ENCODE peak calls at places on chromosomes 6 and 20, in five cellular contexts. F is H9, J is MM.1S, V is psoas muscle, K is trophoblast cell. B is an unnamed sample. For H3K4me1 and H3K27me3, the result is how much of the 10 kb centered on the place peaks cover.

GRCh38 chr6:152186840-152187239 is 379.4 kb downstream of the ESR1 start:
- DNase-seq in F (no peak), J (no peak), V (no peak), K (no peak), B (no peak)

GRCh38 chr6:36333889-36334288 is 2.8 kb downstream of the BNIP5 start:
- DNase-seq in F (no peak), J (no peak), V (no peak), K (no peak), B (no peak)

GRCh38 chr6:125129354-125129753 is 24.2 kb upstream of the TPD52L1 start:
- DNase-seq in F (no peak), J (no peak), V (no peak), K (no peak), B (no peak)

GRCh38 chr6:8536122-8536521 is 100.8 kb upstream of the SLC35B3 start:
- DNase-seq in F (no peak), J (no peak), V (no peak), K (no peak), B (no peak)

GRCh38 chr6:19806971-19807396 is 30.2 kb upstream of the ID4 start:
- DNase-seq in F (no peak), J (no peak), V (no peak), K (no peak), B (no peak)

GRCh38 chr20:50996901-50997830 is 25.7 kb downstream of the KCNG1 start:
- DNase-seq in F (no peak), J (no peak), V (no peak), K (no peak), B (no peak)

GRCh38 chr6:127457444-127458064 is 1.6 kb downstream of the KIAA0408 start:
- DNase-seq in F (no peak), J (no peak), V (no peak), K (peak), B (no peak)

GRCh38 chr20:40639956-40640355 is 49.1 kb downstream of the MAFB start:
- DNase-seq in F (no peak), J (no peak), V (no peak), K (no peak), B (no peak)

GRCh38 chr6:140708386-140708785 is 1333.9 kb upstream of the CITED2 start:
- DNase-seq in F (no peak), J (no peak), V (no peak), K (no peak), B (no peak)

GRCh38 chr6:119544325-119545150 is 195.0 kb upstream of the MAN1A1 start:
- DNase-seq in F (no peak), J (no peak), V (no peak), K (no peak), B (no peak)

GRCh38 chr6:21937466-21937865 is 343.9 kb downstream of the SOX4 start:
- DNase-seq in F (peak), J (no peak), V (no peak), K (no peak), B (no peak)

GRCh38 chr6:15901141-15902115 is 227.5 kb upstream of the MYLIP start:
- DNase-seq in F (no peak), J (peak), V (no peak), K (peak), B (no peak)

GRCh38 chr6:32819729-32820128 is 2.9 kb upstream of the HLA-DOB start:
- DNase-seq in F (no peak), J (no peak), V (no peak), K (peak), B (no peak)

GRCh38 chr6:68307301-68307700 is 327.8 kb upstream of the ADGRB3 start:
- DNase-seq in F (no peak), J (no peak), V (no peak), K (no peak), B (no peak)

GRCh38 chr6:14200047-14200446 is 82.5 kb downstream of the CD83 start:
- DNase-seq in F (no peak), J (no peak), V (no peak), K (no peak), B (no peak)

GRCh38 chr6:145736854-145737181 is 1.5 kb upstream of the EPM2A start:
- DNase-seq in F (no peak), J (no peak), V (no peak), K (no peak), B (no peak)

GRCh38 chr6:113457156-113457555 is 400.0 kb upstream of the MARCKS start:
- DNase-seq in F (no peak), J (no peak), V (no peak), K (peak), B (no peak)

GRCh38 chr6:156600678-156601077 is 176.5 kb upstream of the ARID1B start:
- DNase-seq in F (no peak), J (no peak), V (no peak), K (no peak), B (no peak)

GRCh38 chr20:9981834-9982233 is 53.0 kb upstream of the ANKEF1 start:
- DNase-seq in F (no peak), J (no peak), V (no peak), K (no peak), B (no peak)

DNA sequence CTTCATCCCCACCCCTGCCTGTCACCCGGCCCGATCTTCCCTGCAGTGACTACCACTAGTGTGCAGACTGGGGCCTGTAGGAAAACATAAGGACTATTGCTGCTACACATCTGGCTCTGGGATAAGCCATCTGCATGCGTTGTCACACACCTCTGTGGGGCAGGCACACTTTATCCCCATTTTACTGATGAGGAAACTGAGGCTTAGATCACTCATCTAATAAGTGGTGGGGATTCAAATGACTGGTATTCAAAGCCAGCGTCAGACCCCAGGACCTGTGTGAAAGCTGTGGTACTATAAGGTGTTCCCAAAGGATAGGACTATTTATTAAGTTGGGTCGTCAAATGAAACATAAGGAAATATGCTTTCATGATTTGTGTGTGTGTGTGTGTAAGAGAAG is 148.9 kb upstream of the RNF24 start:
- DNase-seq in F (no peak), J (no peak), V (no peak), K (no peak), B (no peak)
- H3K4me1 ChIP-seq in F (under half), J (under half), V (under half), K (under half), B (under half)

GRCh38 chr20:1267161-1267560 is 1.1 kb downstream of the SNPH start:
- DNase-seq in F (no peak), J (no peak), V (no peak), K (no peak), B (no peak)
- H3K27me3 ChIP-seq in F (under half), J (under half), V (under half), K (under half), B (under half)

DNA sequence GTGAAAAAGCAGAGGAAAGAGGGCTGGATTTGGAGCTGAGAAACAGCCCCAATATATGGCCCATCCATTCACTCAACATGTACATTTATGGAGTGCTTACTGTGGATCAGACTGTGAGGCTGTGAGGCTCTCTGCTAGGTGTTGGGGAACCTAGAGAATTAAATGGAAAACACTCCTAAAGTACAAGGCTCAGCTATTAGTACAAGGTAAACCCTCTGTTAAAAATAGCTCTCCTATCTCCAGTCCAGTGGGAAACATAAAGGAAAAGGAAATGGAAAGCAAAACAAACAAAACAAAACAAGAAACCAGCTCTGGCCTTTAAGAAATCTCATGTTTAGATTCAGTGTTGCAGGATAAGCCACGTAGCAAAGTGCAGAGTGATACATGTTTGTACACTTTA is 35.0 kb downstream of the LY86 start:
- DNase-seq in F (no peak), J (no peak), V (no peak), K (no peak), B (no peak)
- H3K27ac ChIP-seq in F (no peak), J (no peak), V (no peak), K (no peak), B (no peak)

GRCh38 chr20:62361799-62362589 is 5.1 kb downstream of the LAMA5 start:
- DNase-seq in F (peak), J (no peak), V (peak), K (peak), B (no peak)

GRCh38 chr20:62362590-62362940 is 4.5 kb downstream of the LAMA5 start:
- DNase-seq in F (peak), J (no peak), V (no peak), K (no peak), B (no peak)

GRCh38 chr20:62362991-62363919 is 3.9 kb downstream of the LAMA5 start:
- DNase-seq in F (peak), J (no peak), V (peak), K (no peak), B (no peak)

GRCh38 chr20:62359491-62360121 is 7.5 kb downstream of the LAMA5 start:
- DNase-seq in F (peak), J (no peak), V (peak), K (peak), B (no peak)

DNA sequence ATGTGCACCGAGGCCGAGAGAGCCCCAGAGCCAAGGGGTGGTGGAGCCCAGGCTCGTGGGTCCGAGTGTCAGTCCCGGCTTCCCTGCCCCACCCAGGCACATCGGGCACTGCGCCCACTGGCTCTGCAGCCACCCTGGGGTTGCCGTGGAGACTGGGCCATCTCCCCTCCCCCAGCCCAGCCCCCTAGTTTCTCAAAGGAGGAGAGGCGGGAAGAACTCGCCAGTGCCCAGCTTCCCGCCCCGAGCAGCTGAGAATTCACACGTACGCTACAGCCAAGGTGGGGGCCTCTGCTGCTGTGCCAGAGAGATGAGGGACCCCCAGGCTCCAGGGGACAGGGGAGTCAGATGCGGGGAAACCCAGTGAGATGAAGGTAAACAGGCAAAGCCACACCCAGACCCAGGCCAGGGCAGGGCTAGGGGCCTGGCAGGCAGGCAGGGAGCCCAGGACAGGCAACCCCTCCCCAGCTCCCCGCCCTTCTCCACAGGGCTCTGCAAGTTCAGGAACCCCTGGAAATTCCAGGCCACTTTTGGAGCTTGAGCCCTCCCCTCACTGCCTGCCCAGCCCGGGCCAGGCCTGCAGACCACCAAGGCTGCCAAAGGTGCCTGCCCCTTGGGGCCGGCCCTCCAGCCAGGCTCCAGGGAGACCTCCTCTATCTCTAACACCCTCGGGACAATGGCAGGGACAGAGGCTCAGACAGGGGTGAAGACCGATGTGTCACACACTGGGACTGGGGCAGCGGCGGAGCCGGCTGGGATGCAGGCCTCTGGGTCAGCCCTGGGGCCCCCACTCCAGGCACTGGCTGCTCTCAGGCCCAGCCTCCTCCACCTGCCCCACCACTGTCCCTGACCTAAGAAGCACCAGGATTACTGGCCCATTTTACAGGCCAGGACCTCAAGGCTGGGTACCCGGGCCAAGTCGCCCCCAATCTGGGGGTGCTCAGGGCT is 6.0 kb downstream of the LAMA5 start:
- DNase-seq in F (peak), J (no peak), V (peak), K (peak), B (no peak)
- H3K4me1 ChIP-seq in F (under half), J (under half), V (half or more), K (under half), B (under half)

GRCh38 chr6:87945966-87946365 is 101.7 kb upstream of the SPACA1 start:
- DNase-seq in F (no peak), J (no peak), V (no peak), K (no peak), B (no peak)
- H3K27me3 ChIP-seq in F (under half), J (under half), V (under half), K (under half), B (under half)

GRCh38 chr6:163970846-163971564 is 556.5 kb downstream of the QKI start:
- DNase-seq in F (no peak), J (no peak), V (no peak), K (peak), B (no peak)

GRCh38 chr6:163964778-163965177 is 550.3 kb downstream of the QKI start:
- DNase-seq in F (no peak), J (no peak), V (peak), K (no peak), B (no peak)

GRCh38 chr6:163962627-163963117 is 548.2 kb downstream of the QKI start:
- DNase-seq in F (no peak), J (no peak), V (peak), K (no peak), B (no peak)

GRCh38 chr6:163963205-163964120 is 548.9 kb downstream of the QKI start:
- DNase-seq in F (no peak), J (no peak), V (peak), K (no peak), B (no peak)

DNA sequence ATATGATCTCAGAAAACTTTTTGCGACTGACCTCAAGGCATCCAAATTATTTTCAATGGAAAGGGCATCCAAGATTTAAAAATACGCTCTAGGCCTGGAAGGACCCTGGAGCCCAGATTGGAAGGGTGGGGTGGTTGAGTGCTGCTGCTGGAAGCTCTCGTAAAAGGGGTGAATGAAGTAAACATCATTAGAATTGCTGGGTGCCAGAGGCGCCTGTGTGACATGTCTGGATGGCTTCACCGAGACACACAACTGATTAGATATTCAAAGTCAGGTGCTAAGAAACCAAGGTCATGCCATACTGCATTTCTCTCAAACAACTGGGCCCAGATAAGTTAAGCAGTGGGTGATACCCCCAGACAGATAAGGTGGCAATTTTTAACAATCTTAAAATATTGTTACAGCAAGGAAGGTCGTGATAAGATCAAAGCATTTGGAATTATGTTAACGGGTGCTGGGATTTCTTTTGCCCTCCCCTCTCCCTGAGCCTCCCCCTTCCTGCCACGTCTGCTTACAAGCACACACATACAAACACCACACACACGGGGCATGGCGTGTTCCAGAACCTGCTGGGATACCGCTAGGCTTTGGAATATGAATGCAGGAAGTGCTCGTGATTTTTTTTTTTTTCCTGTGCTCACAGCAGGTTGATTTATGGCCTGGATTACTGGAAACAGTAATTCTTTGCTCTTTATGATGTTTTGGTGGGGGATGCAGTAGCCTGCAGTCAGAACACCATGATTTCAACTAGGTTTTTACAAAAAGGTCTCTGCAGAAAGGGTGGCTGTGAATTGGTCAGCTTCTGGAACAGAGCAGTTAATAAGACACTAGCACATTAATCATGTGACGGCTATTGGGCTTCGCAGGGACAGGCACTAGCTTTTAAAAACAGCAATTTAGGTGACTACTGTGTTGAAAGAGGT is 551.2 kb downstream of the QKI start:
- DNase-seq in F (no peak), J (no peak), V (peak), K (no peak), B (no peak)
- H3K27ac ChIP-seq in F (no peak), J (no peak), V (peak), K (no peak), B (no peak)

DNA sequence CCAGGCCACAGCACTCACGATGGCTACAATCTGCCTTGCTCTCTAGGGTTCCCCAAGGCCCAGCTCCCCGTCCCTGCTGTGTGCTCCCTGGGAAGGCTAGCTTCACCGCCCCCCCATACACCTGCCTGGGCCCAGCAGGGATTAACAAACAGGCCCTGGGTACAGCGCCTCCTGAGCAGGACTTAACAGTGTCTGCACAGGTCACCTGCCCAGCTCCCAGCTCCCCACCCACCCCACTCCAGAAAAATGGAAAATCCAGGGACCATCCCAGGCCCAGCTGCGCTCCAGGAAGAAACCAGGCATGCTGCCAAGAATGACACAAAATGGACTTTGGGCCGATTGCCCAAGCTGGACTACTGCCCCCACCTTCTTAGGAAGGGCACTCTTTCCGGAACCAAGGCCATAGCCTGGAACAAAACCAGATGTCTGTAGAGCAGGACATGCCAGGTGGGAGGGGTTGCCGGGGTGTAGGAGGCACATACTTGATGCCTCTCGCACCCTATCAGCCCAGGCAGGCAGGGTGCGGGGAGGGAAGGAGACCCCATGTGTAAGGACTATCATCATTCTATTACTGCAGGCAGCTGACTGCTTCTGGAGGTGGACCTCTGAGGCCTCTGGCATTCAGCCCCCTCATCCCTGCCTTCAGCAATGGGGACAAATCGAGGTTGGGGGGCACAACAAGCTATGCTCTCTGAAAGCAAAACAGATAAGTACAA is 104.9 kb downstream of the SNX5 start:
- DNase-seq in F (no peak), J (no peak), V (no peak), K (no peak), B (no peak)
- H3K4me1 ChIP-seq in F (under half), J (under half), V (under half), K (under half), B (under half)

DNA sequence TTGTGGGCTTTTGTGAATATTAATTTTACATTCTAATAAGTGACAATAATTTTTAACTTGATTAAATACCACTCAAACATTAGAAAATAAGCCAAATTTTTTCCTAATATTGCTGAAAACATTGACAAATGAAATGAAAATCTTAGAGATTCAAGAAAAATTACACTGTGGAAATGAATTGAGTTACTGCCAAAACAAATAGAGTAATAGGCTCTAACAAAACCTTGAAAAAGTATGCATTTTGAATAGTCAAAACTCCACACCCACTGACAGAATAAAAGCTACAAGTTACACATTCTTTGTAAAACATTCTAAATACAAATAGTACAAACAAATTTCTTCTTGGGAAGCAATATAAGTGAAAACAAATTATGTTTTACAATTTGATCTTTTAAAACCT is 5.9 kb downstream of the TBX18 start:
- DNase-seq in F (no peak), J (no peak), V (no peak), K (no peak), B (no peak)
- H3K27me3 ChIP-seq in F (under half), J (under half), V (under half), K (under half), B (under half)

GRCh38 chr6:6751197-6751596 is 162.7 kb downstream of the LY86 start:
- DNase-seq in F (no peak), J (no peak), V (no peak), K (no peak), B (no peak)

GRCh38 chr6:6749791-6750434 is 161.4 kb downstream of the LY86 start:
- DNase-seq in F (peak), J (no peak), V (peak), K (peak), B (no peak)

GRCh38 chr6:6753301-6753700 is 164.8 kb downstream of the LY86 start:
- DNase-seq in F (no peak), J (no peak), V (no peak), K (no peak), B (no peak)

GRCh38 chr6:6751615-6752014 is 163.1 kb downstream of the LY86 start:
- DNase-seq in F (no peak), J (no peak), V (no peak), K (no peak), B (no peak)

GRCh38 chr6:6752129-6752528 is 163.6 kb downstream of the LY86 start:
- DNase-seq in F (no peak), J (no peak), V (no peak), K (no peak), B (no peak)
- H3K27ac ChIP-seq in F (no peak), J (no peak), V (peak), K (no peak), B (no peak)